ENCODE peak calls at places on chromosomes 13 and 19, in six cellular contexts. B, S, E, D, Y and M are unnamed samples.
A peak's percentile ranks its signal among the peaks of the same experiment; 100 is the strongest.

GRCh38 chr19:1445932-1446712 is 3.8 kb upstream of the APC2 start:
- DNase-seq in Y (no peak), D (no peak), S (peak; percentile 22), E (no peak), B (no peak), M (peak; percentile 61)

GRCh38 chr19:11324079-11324661 is 15.3 kb downstream of the RAB3D start:
- DNase-seq in E (no peak), D (peak; percentile 79), S (peak; percentile 69), Y (peak; percentile 82), B (peak; percentile 67), M (peak; percentile 17)

GRCh38 chr13:65656740-65657329 is 1573.3 kb downstream of the PCDH9 start:
- DNase-seq in S (no peak), E (no peak), B (no peak), Y (no peak), D (no peak), M (no peak)

GRCh38 chr19:32599736-32600157 is 18.8 kb downstream of the PDCD5 start:
- DNase-seq in B (no peak), Y (no peak), E (no peak), D (no peak), S (no peak), M (no peak)

GRCh38 chr13:27857271-27857670 is 62.5 kb upstream of the PDX1 start:
- DNase-seq in E (no peak), B (no peak), D (no peak), Y (no peak), S (no peak), M (no peak)

GRCh38 chr13:23378009-23378632 is 55.4 kb downstream of the SACS start:
- DNase-seq in E (peak; percentile 63), S (no peak), Y (peak; percentile 61), B (no peak), D (no peak), M (no peak)

GRCh38 chr13:111247552-111247951 is 72.9 kb upstream of the TEX29 start:
- DNase-seq in S (no peak), B (no peak), E (no peak), Y (no peak), D (no peak), M (no peak)

GRCh38 chr19:17611462-17612244 is 56.2 kb downstream of the COLGALT1 start:
- DNase-seq in B (no peak), E (no peak), Y (no peak), S (no peak), D (no peak), M (no peak)

GRCh38 chr19:19486343-19487076 is 28.8 kb downstream of the TSSK6 start:
- DNase-seq in E (no peak), B (no peak), Y (no peak), D (no peak), S (no peak), M (no peak)

GRCh38 chr13:112729408-112729807 is 39.6 kb downstream of the ATP11A start:
- DNase-seq in B (peak; percentile 31), Y (no peak), S (peak; percentile 79), E (no peak), D (peak; percentile 50), M (no peak)

GRCh38 chr13:106114981-106115554 is 420.4 kb downstream of the EFNB2 start:
- DNase-seq in S (no peak), E (no peak), B (no peak), D (no peak), Y (no peak), M (no peak)

GRCh38 chr19:35030257-35031071 is at the start of gene SCN1B:
- DNase-seq in Y (peak; percentile 81), E (no peak), B (peak; percentile 49), D (peak; percentile 83), S (peak; percentile 76), M (no peak)

GRCh38 chr19:45117167-45117594 is 24.2 kb downstream of the PPP1R37 start:
- DNase-seq in Y (no peak), E (no peak), D (no peak), B (no peak), S (no peak), M (no peak)

GRCh38 chr19:30227071-30227621 is 145.0 kb upstream of the ZNF536 start:
- DNase-seq in D (no peak), B (no peak), S (no peak), Y (no peak), E (no peak), M (no peak)

GRCh38 chr13:27283906-27284523 is 13.4 kb downstream of the RASL11A start:
- DNase-seq in S (no peak), B (no peak), E (no peak), D (no peak), Y (no peak), M (peak; percentile 40)

GRCh38 chr13:73572824-73573223 is 514.0 kb downstream of the KLF5 start:
- DNase-seq in S (no peak), B (no peak), Y (no peak), D (no peak), E (no peak), M (no peak)

GRCh38 chr19:18419195-18419698 is at the start of gene SSBP4:
- DNase-seq in B (peak; percentile 63), E (no peak), S (peak; percentile 84), Y (peak; percentile 85), D (peak; percentile 80), M (peak; percentile 50)

GRCh38 chr19:23345838-23346237 is 49.4 kb downstream of the ZNF91 start:
- DNase-seq in S (no peak), E (no peak), D (no peak), Y (no peak), B (no peak), M (no peak)

GRCh38 chr19:16070366-16070990 is 5.8 kb upstream of the TPM4 start:
- DNase-seq in D (peak; percentile 59), E (peak; percentile 76), B (no peak), Y (peak; percentile 79), S (peak; percentile 71), M (no peak)

GRCh38 chr19:35797663-35798062 is 15.0 kb downstream of the PRODH2 start:
- DNase-seq in E (no peak), D (no peak), Y (no peak), S (no peak), B (peak; percentile 73), M (peak; percentile 22)

GRCh38 chr19:51124729-51125128 is at the start of gene SIGLEC9:
- DNase-seq in Y (peak; percentile 88), B (no peak), E (no peak), S (peak; percentile 45), D (peak; percentile 45), M (peak; percentile 34)

GRCh38 chr19:35717665-35718344 is at the start of gene KMT2B:
- DNase-seq in E (no peak), D (peak; percentile 97), S (no peak), B (no peak), Y (no peak), M (peak; percentile 96)

GRCh38 chr19:27822336-27822735 is 1390.6 kb downstream of the UQCRFS1 start:
- DNase-seq in B (no peak), E (no peak), S (no peak), D (no peak), Y (no peak), M (no peak)

GRCh38 chr19:18735324-18735723 is 51.8 kb downstream of the CRTC1 start:
- DNase-seq in S (no peak), B (no peak), Y (no peak), D (no peak), E (no peak), M (no peak)

GRCh38 chr19:38452430-38453366 is 19.2 kb downstream of the RYR1 start:
- DNase-seq in B (no peak), S (no peak), Y (no peak), D (peak; percentile 53), E (no peak), M (no peak)

GRCh38 chr13:24033527-24034302 is 126.8 kb upstream of the SPATA13 start:
- DNase-seq in S (no peak), Y (no peak), D (no peak), E (no peak), B (no peak), M (no peak)

DNA sequence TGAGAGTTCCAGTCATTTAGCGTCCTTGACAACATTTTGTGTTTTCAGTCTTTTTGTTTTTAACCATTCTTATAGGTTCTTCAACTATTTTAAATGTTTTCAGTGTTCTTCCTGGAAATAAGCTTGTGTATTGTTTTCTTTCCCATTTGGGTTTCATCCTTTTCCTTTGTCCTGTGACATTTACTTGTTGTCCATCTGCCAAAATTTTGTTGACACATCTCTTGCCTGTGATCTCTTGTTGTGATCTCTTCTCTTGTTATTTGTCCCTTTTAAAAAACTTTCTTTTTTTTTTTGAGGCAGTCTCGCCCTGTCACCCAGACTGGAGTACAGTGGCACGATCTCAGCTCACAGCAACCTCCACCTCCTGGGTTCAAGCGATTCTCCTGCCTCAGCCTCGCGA is 96.5 kb downstream of the PDS5B start:
- DNase-seq in D (no peak), Y (no peak), S (no peak), B (no peak), E (no peak), M (no peak)
- H3K27ac ChIP-seq in D (no peak overlapping the region), Y (no peak overlapping the region), S (no peak overlapping the region), B (no peak overlapping the region), E (no peak overlapping the region), M (no peak overlapping the region)

GRCh38 chr13:99661791-99662190 is 160.5 kb downstream of the TM9SF2 start:
- DNase-seq in E (no peak), B (no peak), S (no peak), D (no peak), Y (no peak), M (no peak)
- H3K27ac ChIP-seq in E (no peak overlapping the region), B (no peak overlapping the region), S (no peak overlapping the region), D (no peak overlapping the region), Y (no peak overlapping the region), M (no peak overlapping the region)

GRCh38 chr13:51432576-51432975 is 20.3 kb downstream of the INTS6 start:
- DNase-seq in Y (no peak), B (no peak), S (no peak), E (no peak), D (no peak), M (no peak)
- H3K27ac ChIP-seq in Y (no peak overlapping the region), B (no peak overlapping the region), S (no peak overlapping the region), E (no peak overlapping the region), D (no peak overlapping the region), M (no peak overlapping the region)

GRCh38 chr13:29679357-29680050 is 84.0 kb upstream of the SLC7A1 start:
- DNase-seq in D (peak; percentile 15), S (peak; percentile 68), B (no peak), E (no peak), Y (no peak), M (no peak)

GRCh38 chr13:29674532-29674931 is 79.0 kb upstream of the SLC7A1 start:
- DNase-seq in E (no peak), D (no peak), S (no peak), Y (no peak), B (no peak), M (no peak)

GRCh38 chr13:29677627-29678026 is 82.1 kb upstream of the SLC7A1 start:
- DNase-seq in E (no peak), D (no peak), Y (no peak), S (no peak), B (no peak), M (no peak)

GRCh38 chr13:29676535-29676934 is 81.0 kb upstream of the SLC7A1 start:
- DNase-seq in D (no peak), E (no peak), B (no peak), Y (no peak), S (no peak), M (no peak)

DNA sequence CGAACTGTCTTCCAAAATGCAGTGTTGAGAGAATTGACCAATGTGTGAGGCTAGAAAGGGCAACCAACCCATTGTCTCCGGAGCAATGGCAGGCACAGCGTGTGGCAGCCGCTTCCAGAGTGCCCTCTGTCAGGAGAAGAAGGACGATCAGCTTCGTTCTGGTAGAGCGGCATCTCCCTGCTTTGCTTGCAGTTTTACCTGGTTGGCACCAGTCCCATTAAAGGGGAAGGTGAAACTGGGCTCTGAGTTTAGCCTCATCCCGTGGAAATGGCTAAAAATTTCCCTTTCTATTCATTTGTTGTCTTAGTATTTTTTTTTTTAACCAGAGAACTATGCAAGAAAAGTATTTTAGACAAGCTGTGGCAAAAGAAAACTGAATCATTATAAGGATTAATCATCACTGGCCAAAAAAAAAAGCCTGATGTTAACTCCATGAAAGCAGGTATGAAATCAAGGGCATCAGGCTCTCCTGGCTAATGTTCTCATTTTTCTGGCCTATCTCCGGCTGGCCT is 81.5 kb upstream of the SLC7A1 start:
- DNase-seq in D (no peak), E (peak; percentile 71), B (no peak), S (no peak), Y (no peak), M (no peak)
- H3K27ac ChIP-seq in D (no peak overlapping the region), E (peak overlapping the region; percentile 94), B (no peak overlapping the region), S (no peak overlapping the region), Y (no peak overlapping the region), M (no peak overlapping the region)